ENCODE peak calls at places on chromosome 3, in ten cellular contexts. T is transverse colon, U is stomach, R is K562, X is upper lobe of left lung, L is H1, A is HepG2, O is sigmoid colon, Q is suprapubic skin, H is GM12878. Z is an unnamed sample.

GRCh38 chr3:58167431-58168351 is 43.1 kb downstream of the DNASE1L3 start:
- DNase-seq in T (peak; percentile 74), U (peak; percentile 62), R (peak; percentile 69), X (no peak), L (no peak), A (no peak), O (peak; percentile 89), Q (no peak), H (no peak), Z (no peak)

GRCh38 chr3:171838218-171838720 is 4.9 kb upstream of the TMEM212 start:
- DNase-seq in T (peak; percentile 20), U (no peak), R (no peak), X (no peak), L (no peak), A (peak; percentile 90), O (peak; percentile 83), Q (peak; percentile 70), H (no peak), Z (no peak)

GRCh38 chr3:98018301-98018700 is 16.8 kb downstream of the GABRR3 start:
- DNase-seq in T (no peak), U (no peak), R (no peak), X (no peak), L (no peak), A (no peak), O (no peak), Q (no peak), H (no peak), Z (no peak)

GRCh38 chr3:55180161-55180560 is 252.3 kb upstream of the LRTM1 start:
- DNase-seq in T (no peak), U (no peak), R (no peak), X (no peak), L (no peak), A (no peak), O (no peak), Q (no peak), H (no peak), Z (no peak)

GRCh38 chr3:14210843-14211594 is 32.4 kb downstream of the LSM3 start:
- DNase-seq in T (no peak), U (no peak), R (no peak), X (no peak), L (no peak), A (no peak), O (no peak), Q (no peak), H (no peak), Z (peak; percentile 14)

GRCh38 chr3:115071122-115071521 is 76.0 kb downstream of the ZBTB20 start:
- DNase-seq in T (no peak), U (no peak), R (no peak), X (no peak), L (no peak), A (no peak), O (no peak), Q (no peak), H (no peak), Z (no peak)

GRCh38 chr3:102304550-102304949 is 130.3 kb upstream of the ZPLD1 start:
- DNase-seq in T (no peak), U (no peak), R (no peak), X (no peak), L (no peak), A (no peak), O (no peak), Q (no peak), H (no peak), Z (no peak)

GRCh38 chr3:81302045-81302444 is 459.4 kb downstream of the GBE1 start:
- DNase-seq in T (peak; percentile 19), U (peak; percentile 29), R (peak; percentile 25), X (peak; percentile 22), L (no peak), A (peak; percentile 48), O (no peak), Q (no peak), H (no peak), Z (no peak)

GRCh38 chr3:42853739-42854302 is 21.9 kb downstream of the CYP8B1 start:
- DNase-seq in T (no peak), U (no peak), R (no peak), X (no peak), L (no peak), A (peak; percentile 96), O (no peak), Q (no peak), H (no peak), Z (no peak)

GRCh38 chr3:32384938-32385337 is 6.7 kb upstream of the CMTM7 start:
- DNase-seq in T (no peak), U (no peak), R (no peak), X (no peak), L (no peak), A (no peak), O (no peak), Q (no peak), H (no peak), Z (no peak)

GRCh38 chr3:13574798-13575451 is 26.0 kb downstream of the FBLN2 start:
- DNase-seq in T (no peak), U (no peak), R (peak; percentile 84), X (no peak), L (no peak), A (no peak), O (no peak), Q (peak; percentile 77), H (no peak), Z (no peak)

GRCh38 chr3:49616491-49616941 is 57.6 kb upstream of the APEH start:
- DNase-seq in T (no peak), U (no peak), R (no peak), X (no peak), L (no peak), A (no peak), O (no peak), Q (peak; percentile 39), H (no peak), Z (no peak)

DNA sequence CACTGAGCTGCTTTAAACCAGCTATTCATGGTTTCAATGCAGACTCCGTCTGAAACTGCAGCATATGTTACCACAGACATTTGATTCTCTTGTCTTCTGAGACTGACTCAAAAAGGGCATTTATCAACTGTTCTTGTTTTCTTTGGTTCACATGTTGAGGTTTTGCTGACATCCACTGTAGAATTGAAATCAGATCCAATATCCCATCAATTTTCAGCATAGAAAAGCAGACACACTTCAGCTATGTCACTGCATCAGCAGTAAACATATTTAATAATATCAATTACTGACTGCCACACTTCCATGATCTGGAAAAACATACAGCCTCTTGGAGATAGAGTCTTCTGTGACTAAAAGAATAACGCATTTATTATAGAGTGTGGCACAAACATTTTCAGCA is 659.4 kb downstream of the ROBO2 start:
- DNase-seq in T (no peak), U (no peak), R (no peak), X (no peak), L (no peak), A (no peak), O (no peak), Q (no peak), H (no peak), Z (no peak)
- TF ChIP-seq POLR2AphosphoS5 in T (no peak), U (no peak), R (no peak), X (no peak), L (no peak), A (no peak), O (no peak), Q (no peak), H (no peak), Z (no peak)

GRCh38 chr3:15861163-15861562 is 63.4 kb upstream of the ANKRD28 start:
- DNase-seq in T (no peak), U (no peak), R (no peak), X (no peak), L (no peak), A (no peak), O (no peak), Q (no peak), H (no peak), Z (no peak)

GRCh38 chr3:15860014-15860934 is 62.5 kb upstream of the ANKRD28 start:
- DNase-seq in T (peak; percentile 46), U (peak; percentile 29), R (peak; percentile 34), X (peak; percentile 25), L (peak; percentile 38), A (peak; percentile 29), O (peak; percentile 75), Q (peak; percentile 76), H (no peak), Z (no peak)

GRCh38 chr3:15858547-15859506 is 61.0 kb upstream of the ANKRD28 start:
- DNase-seq in T (peak; percentile 80), U (peak; percentile 85), R (peak; percentile 50), X (peak; percentile 80), L (no peak), A (peak; percentile 77), O (no peak), Q (peak; percentile 67), H (peak; percentile 26), Z (no peak)

DNA sequence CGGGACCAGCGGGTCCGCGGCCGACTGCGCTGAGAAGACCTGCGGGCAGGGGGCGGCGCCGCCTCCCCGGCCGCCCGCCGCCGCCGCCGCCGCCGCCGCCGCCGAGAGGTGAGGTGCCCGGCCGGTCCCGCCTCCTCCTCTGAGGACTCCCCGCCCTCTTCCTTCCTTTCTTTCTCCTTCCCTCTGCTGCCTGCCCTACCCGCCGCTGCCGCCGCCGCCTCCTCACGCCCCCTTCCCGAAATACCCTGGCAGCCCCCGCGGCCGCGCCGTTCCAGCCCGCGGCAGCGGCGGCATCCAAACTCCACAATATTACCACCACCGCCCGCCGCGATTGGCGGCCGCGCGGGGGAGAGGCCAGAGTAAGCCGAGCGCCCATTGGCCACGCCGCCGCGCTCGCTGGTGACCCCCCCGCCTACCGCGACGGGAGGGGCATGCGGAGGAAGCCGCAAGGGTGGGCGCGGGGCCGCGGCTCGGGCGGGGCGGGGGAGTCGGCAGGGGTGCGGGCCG is 61.8 kb upstream of the ANKRD28 start:
- DNase-seq in T (peak; percentile 86), U (peak; percentile 86), R (peak; percentile 95), X (peak; percentile 89), L (peak; percentile 50), A (peak; percentile 65), O (peak; percentile 87), Q (peak; percentile 84), H (no peak), Z (no peak)
- TF ChIP-seq POLR2A in T (peak; percentile 60), U (no peak), R (peak; percentile 76), X (no peak), L (no peak), A (peak; percentile 44), O (no peak), Q (no peak), H (peak; percentile 64), Z (no peak)

DNA sequence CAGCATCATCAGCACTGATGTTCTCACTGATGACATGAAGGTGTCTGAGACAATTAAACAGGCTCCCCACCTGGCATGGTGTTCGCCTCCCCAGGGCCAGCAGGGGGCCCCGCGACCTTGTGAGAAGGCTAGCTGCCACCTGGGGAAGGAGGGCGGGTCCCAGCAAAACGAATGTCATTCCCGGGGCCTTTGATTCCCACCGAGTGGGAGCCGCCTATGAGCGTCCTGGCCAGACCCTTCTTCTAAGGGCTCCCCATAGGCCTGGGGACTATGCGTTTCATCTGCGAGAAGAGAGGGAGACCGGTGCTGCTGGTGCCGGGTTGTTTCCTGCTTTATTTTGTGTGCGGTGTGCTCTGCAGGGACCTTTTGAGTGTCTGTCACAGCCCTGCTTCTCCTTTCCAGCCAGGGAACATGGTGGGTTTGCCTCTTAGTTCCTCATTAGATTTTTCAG is 20.5 kb upstream of the MINDY4B start:
- DNase-seq in T (peak; percentile 60), U (peak; percentile 61), R (peak; percentile 73), X (peak; percentile 44), L (peak; percentile 61), A (peak; percentile 50), O (no peak), Q (no peak), H (no peak), Z (no peak)
- TF ChIP-seq EP300 in T (no peak), U (no peak), R (no peak), X (no peak), L (no peak), A (no peak), O (no peak), Q (no peak), H (no peak), Z (no peak)

GRCh38 chr3:149472393-149472792 is 2.1 kb upstream of the TM4SF4 start:
- DNase-seq in T (no peak), U (no peak), R (no peak), X (no peak), L (no peak), A (no peak), O (no peak), Q (no peak), H (no peak), Z (no peak)
- TF ChIP-seq POLR2AphosphoS5 in T (no peak), U (no peak), R (no peak), X (no peak), L (no peak), A (no peak), O (no peak), Q (no peak), H (no peak), Z (no peak)

Z was measured in esophagus muscularis mucosa.